ENCODE peak calls at places on chromosomes 11 and 22, in seven cellular contexts. Y is mammary epithelial cell, E is Peyer's patch, P is epithelial cell of proximal tubule, L is fibroblast of pulmonary artery, A is A549, G is tibial nerve. X is an unnamed sample.

GRCh38 chr11:2269601-2270321 is 627 bp downstream of the ASCL2 start:
- DNase-seq in Y (peak), E (peak), P (no peak), L (peak), A (peak), G (no peak), X (no peak)

GRCh38 chr11:120057595-120058581 is 80.0 kb downstream of the TRIM29 start:
- DNase-seq in Y (peak), E (no peak), P (no peak), L (peak), A (no peak), G (no peak), X (no peak)

GRCh38 chr11:59501931-59502330 is 1.4 kb upstream of the OR4D11 start:
- DNase-seq in Y (no peak), E (no peak), P (no peak), L (no peak), A (no peak), G (no peak), X (no peak)

GRCh38 chr11:71172680-71173079 is 79.7 kb downstream of the SHANK2 start:
- DNase-seq in Y (no peak), E (no peak), P (no peak), L (no peak), A (no peak), G (no peak), X (no peak)

GRCh38 chr11:4626207-4627105 is 10.8 kb upstream of the OR51D1 start:
- DNase-seq in Y (peak), E (no peak), P (peak), L (peak), A (peak), G (no peak), X (peak)

GRCh38 chr11:134800130-134800529 is 388.1 kb upstream of the B3GAT1 start:
- DNase-seq in Y (no peak), E (no peak), P (no peak), L (no peak), A (no peak), G (no peak), X (no peak)

GRCh38 chr11:122727101-122727929 is 71.8 kb downstream of the UBASH3B start:
- DNase-seq in Y (no peak), E (peak), P (no peak), L (no peak), A (no peak), G (no peak), X (no peak)

GRCh38 chr11:121606354-121606753 is 153.6 kb upstream of the SORL1-AS1 start:
- DNase-seq in Y (no peak), E (no peak), P (no peak), L (no peak), A (no peak), G (no peak), X (no peak)

GRCh38 chr22:47236718-47237117 is 474.3 kb downstream of the TBC1D22A start:
- DNase-seq in Y (no peak), E (no peak), P (no peak), L (no peak), A (no peak), G (no peak), X (no peak)

GRCh38 chr22:39150848-39151215 is 1.6 kb downstream of the CBX7 start:
- DNase-seq in Y (no peak), E (no peak), P (no peak), L (no peak), A (no peak), G (peak), X (peak)

GRCh38 chr11:33631749-33632091 is 68.9 kb downstream of the C11orf91 start:
- DNase-seq in Y (no peak), E (no peak), P (no peak), L (no peak), A (no peak), G (no peak), X (no peak)

GRCh38 chr22:49215840-49216239 is 611.8 kb downstream of the BRD1 start:
- DNase-seq in Y (no peak), E (peak), P (no peak), L (no peak), A (no peak), G (no peak), X (no peak)

GRCh38 chr22:18032455-18033101 is 8.2 kb upstream of the MICAL3 start:
- DNase-seq in Y (peak), E (no peak), P (no peak), L (peak), A (no peak), G (no peak), X (no peak)

GRCh38 chr11:122140535-122140934 is 24.5 kb upstream of the BLID start:
- DNase-seq in Y (peak), E (no peak), P (peak), L (peak), A (no peak), G (no peak), X (no peak)

GRCh38 chr11:72456651-72457050 is 22.3 kb upstream of the CLPB start:
- DNase-seq in Y (no peak), E (no peak), P (no peak), L (no peak), A (no peak), G (no peak), X (no peak)

GRCh38 chr11:128271401-128271800 is 316.0 kb downstream of the ETS1 start:
- DNase-seq in Y (no peak), E (no peak), P (no peak), L (no peak), A (no peak), G (no peak), X (no peak)

GRCh38 chr11:132050577-132051180 is 680.3 kb downstream of the NTM start:
- DNase-seq in Y (no peak), E (no peak), P (no peak), L (no peak), A (no peak), G (no peak), X (no peak)

GRCh38 chr11:132082566-132082965 is 712.2 kb downstream of the NTM start:
- DNase-seq in Y (no peak), E (no peak), P (no peak), L (no peak), A (no peak), G (no peak), X (no peak)

GRCh38 chr11:69102732-69103615 is 52.8 kb upstream of the SMIM38 start:
- DNase-seq in Y (no peak), E (no peak), P (no peak), L (no peak), A (no peak), G (no peak), X (no peak)

GRCh38 chr11:27933992-27934829 is 173.7 kb downstream of the KIF18A start:
- DNase-seq in Y (peak), E (no peak), P (no peak), L (peak), A (peak), G (no peak), X (no peak)

GRCh38 chr22:46066691-46067090 is 83.6 kb upstream of the PPARA start:
- DNase-seq in Y (peak), E (no peak), P (no peak), L (no peak), A (no peak), G (peak), X (peak)

GRCh38 chr11:32584921-32585320 is 1.3 kb downstream of the EIF3M start:
- DNase-seq in Y (no peak), E (no peak), P (no peak), L (no peak), A (no peak), G (no peak), X (no peak)

GRCh38 chr11:84886344-84886743 is 740.8 kb downstream of the DLG2 start:
- DNase-seq in Y (no peak), E (no peak), P (no peak), L (no peak), A (no peak), G (no peak), X (no peak)

GRCh38 chr11:129143335-129143734 is 48.8 kb downstream of the ARHGAP32 start:
- DNase-seq in Y (peak), E (peak), P (peak), L (peak), A (peak), G (peak), X (peak)

GRCh38 chr22:49667236-49667635 is 160.4 kb downstream of the BRD1 start:
- DNase-seq in Y (no peak), E (peak), P (no peak), L (no peak), A (no peak), G (no peak), X (no peak)

GRCh38 chr11:70710192-70710965 is 312.1 kb downstream of the CTTN start:
- DNase-seq in Y (no peak), E (no peak), P (no peak), L (no peak), A (no peak), G (no peak), X (no peak)

GRCh38 chr22:17846326-17846992 is 72.2 kb upstream of the BID start:
- DNase-seq in Y (no peak), E (no peak), P (no peak), L (no peak), A (no peak), G (no peak), X (no peak)

GRCh38 chr11:112310414-112310813 is 49.8 kb upstream of the PLET1 start:
- DNase-seq in Y (peak), E (no peak), P (no peak), L (peak), A (no peak), G (no peak), X (no peak)

GRCh38 chr11:9893474-9893873 is 229.6 kb downstream of the SWAP70 start:
- DNase-seq in Y (no peak), E (no peak), P (no peak), L (no peak), A (no peak), G (no peak), X (no peak)

GRCh38 chr22:19598054-19598855 is 74.0 kb upstream of the CLDN5 start:
- DNase-seq in Y (peak), E (no peak), P (no peak), L (no peak), A (no peak), G (no peak), X (no peak)

GRCh38 chr22:32855023-32855756 is 53.7 kb downstream of the TIMP3 start:
- DNase-seq in Y (no peak), E (no peak), P (no peak), L (no peak), A (no peak), G (no peak), X (no peak)

GRCh38 chr22:37172266-37173245 is 15.5 kb downstream of the C1QTNF6 start:
- DNase-seq in Y (no peak), E (no peak), P (no peak), L (no peak), A (no peak), G (no peak), X (no peak)

GRCh38 chr11:3046190-3046589 is 11.0 kb downstream of the CARS1 start:
- DNase-seq in Y (no peak), E (no peak), P (no peak), L (no peak), A (no peak), G (no peak), X (no peak)

GRCh38 chr11:13038366-13038765 is 29.2 kb downstream of the RASSF10 start:
- DNase-seq in Y (peak), E (no peak), P (no peak), L (no peak), A (no peak), G (no peak), X (no peak)

GRCh38 chr22:38125038-38125610 is 14.6 kb upstream of the BAIAP2L2 start:
- DNase-seq in Y (no peak), E (no peak), P (no peak), L (no peak), A (no peak), G (no peak), X (no peak)

GRCh38 chr11:17473071-17473744 is 3.4 kb downstream of the ABCC8 start:
- DNase-seq in Y (peak), E (no peak), P (no peak), L (no peak), A (peak), G (no peak), X (peak)

GRCh38 chr11:70433526-70433925 is 35.2 kb downstream of the CTTN start:
- DNase-seq in Y (no peak), E (no peak), P (no peak), L (no peak), A (no peak), G (no peak), X (no peak)

GRCh38 chr11:79255965-79256364 is 184.9 kb downstream of the TENM4 start:
- DNase-seq in Y (no peak), E (no peak), P (no peak), L (no peak), A (no peak), G (no peak), X (no peak)
- H3K4me3 ChIP-seq in Y (no peak), E (no peak), P (no peak), L (no peak), A (no peak), G (no peak), X (no peak)

DNA sequence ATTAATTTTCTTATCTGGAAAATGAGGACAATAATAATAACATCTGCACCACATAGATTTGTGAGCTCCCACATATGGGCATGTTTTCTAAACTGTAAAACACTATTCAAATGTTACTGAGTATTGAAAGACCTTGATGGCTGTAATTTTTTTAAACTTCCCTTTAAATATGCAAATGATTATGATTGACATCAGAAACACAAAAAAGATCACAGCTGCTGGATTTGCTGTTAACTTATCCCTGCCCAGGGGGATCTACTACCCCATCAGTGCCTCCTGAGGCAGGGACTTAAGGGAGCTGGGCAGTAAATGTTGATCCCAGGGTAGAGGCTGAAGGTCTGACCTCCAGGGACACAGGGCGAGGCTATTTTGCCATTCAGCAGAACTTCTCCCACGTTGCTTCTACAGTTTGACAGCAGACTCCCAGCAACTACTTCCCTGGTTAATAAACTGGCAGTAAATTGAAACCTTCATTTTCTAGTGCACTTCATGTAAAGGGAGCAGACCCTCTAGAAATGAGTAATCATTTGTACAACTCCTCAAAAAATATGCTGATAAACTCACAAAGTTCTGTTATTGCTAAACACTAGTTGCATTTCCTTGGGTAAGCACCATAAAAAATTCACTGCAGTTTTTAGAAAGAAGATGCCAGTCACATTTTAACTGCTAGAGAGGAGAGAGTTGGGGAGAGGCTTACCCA is 20.3 kb downstream of the TMPRSS5 start:
- DNase-seq in Y (no peak), E (no peak), P (no peak), L (no peak), A (no peak), G (no peak), X (no peak)
- TF ChIP-seq CTCF in Y (no peak), E (no peak), P (no peak), L (no peak), A (no peak), G (no peak), X (no peak)

GRCh38 chr22:29032584-29032983 is 29.0 kb downstream of the C22orf31 start:
- DNase-seq in Y (no peak), E (no peak), P (peak), L (peak), A (no peak), G (no peak), X (no peak)
- H3K4me3 ChIP-seq in Y (no peak), E (no peak), P (no peak), L (no peak), A (no peak), G (no peak), X (no peak)

GRCh38 chr11:45722144-45722543 is 56.7 kb upstream of the CHST1 start:
- DNase-seq in Y (no peak), E (no peak), P (no peak), L (no peak), A (no peak), G (no peak), X (no peak)
- TF ChIP-seq CTCF in Y (no peak), E (no peak), P (no peak), L (no peak), A (no peak), G (no peak), X (no peak)

DNA sequence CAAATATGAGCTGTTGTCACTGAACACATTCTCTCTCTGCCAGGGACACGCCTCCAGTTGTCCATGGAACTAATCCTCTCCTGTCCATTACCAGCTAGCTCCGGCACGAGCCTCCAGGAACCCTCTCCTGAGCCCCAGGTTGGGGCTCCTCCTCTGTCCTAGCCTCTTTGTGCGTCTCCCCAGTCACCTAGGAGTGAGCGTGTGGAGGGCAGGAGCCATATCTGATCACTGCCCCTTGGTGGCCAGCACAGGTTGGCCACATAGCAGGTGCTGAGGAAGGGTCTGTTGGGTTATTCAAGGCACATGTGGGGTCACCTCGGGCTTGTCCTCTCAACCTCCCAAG is 2.5 kb downstream of the SYVN1 start:
- DNase-seq in Y (no peak), E (no peak), P (no peak), L (no peak), A (no peak), G (no peak), X (no peak)
- H3K4me3 ChIP-seq in Y (no peak), E (no peak), P (no peak), L (no peak), A (no peak), G (no peak), X (no peak)

DNA sequence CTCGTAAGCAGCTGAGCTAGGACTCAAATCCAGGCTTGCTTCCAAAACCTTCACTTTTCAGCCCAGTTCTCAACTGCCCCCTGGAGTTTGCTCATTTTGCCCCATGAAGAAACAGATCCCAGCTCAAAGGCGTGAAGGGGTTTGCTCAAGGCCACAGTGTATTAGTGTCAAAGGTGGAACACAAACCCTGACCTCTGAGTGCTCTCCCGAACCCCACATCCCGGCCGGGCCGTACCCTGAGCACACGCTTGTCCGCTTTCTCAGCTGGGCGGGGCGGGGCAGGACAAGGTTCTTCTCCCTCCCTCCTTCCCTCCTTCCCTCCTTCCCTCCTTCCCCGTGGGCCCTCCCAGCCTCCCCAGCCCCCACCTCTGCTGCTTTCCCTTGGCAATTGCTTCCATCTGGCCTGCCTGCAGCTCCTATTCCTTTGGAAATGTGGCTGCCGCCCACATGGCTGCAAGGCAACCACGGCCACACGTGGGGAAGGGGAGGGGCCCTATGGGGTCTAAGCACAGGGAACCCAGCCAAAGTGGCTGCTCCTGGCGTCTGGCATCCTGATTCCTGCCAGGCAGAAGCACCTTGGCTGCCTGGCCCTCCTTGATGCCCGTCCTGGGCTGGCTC is 4.1 kb downstream of the ST3GAL4 start:
- DNase-seq in Y (no peak), E (peak), P (no peak), L (peak), A (no peak), G (peak), X (no peak)
- TF ChIP-seq CTCF in Y (no peak), E (no peak), P (peak), L (peak), A (no peak), G (no peak), X (no peak)

DNA sequence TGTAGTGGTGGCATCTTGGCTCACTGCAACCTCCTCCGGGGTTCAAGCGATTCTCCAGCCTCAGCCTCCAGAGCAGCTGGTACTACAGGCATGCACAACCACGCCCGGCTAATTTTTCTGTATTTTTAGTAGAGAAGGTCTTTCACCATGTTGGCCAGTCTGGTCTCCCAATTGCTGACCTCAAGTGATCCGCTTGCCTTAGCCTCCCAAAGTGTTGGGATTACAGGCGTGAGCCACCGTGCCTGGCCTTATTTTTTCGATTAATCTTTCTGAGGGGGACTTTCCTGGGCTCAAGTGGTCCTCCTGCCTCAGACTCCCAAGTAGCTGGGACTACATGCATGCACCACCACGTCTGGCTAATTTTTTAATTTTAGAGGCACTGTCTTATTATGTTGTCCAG is 5.6 kb downstream of the SNU13 start:
- DNase-seq in Y (no peak), E (no peak), P (no peak), L (no peak), A (no peak), G (no peak), X (no peak)
- H3K4me3 ChIP-seq in Y (peak), E (peak), P (peak), L (peak), A (no peak), G (peak), X (peak)

DNA sequence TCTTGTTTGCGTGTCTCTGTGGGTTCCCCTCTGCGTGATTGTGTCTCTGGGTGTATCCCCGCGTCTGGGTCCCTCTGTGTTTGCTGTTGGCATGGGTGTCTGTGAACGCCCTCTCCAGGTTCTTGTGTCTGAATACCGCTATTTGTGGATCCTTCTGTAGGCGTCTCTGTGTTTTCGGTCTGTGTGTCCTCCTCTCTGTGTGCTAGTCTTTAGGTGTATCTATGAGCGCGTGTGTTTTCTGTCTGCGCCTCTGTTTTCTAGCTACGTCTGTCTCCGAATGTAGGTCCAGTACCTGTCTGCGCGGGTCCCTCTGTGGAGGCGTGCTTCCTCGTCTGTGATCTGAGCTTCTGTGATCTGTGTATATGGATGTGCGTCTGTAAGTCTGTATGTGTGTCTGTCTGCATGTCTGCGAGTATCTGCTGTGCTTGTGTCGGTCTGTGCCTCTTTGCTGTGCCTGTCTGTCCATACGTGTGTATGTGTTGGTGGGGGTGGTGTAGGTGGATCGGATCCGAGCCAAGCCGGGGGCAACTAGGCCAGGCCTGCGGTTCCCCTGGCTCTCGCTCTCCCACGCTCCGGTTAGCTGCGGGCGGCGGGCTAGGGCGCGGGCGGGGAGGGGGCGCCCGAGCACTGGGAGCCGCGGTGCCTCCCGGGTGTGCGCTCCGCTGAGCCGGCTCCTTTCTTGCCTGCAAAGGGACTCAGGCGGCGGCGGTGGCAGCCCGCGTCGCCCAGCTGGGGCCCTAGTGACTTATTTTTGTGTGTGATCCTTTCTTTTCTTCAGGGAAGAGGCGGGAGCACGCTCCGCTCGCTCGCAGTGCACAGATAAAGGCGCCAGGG is 105.3 kb upstream of the E2F8 start:
- DNase-seq in Y (no peak), E (no peak), P (no peak), L (peak), A (peak), G (no peak), X (peak)
- TF ChIP-seq CTCF in Y (no peak), E (no peak), P (no peak), L (no peak), A (no peak), G (peak), X (no peak)

X was measured in dorsolateral prefrontal cortex.